ENCODE peak calls at places on chromosomes 6 and 20, in ten cellular contexts. A, M, J, D, O, C, X, V, L and R are unnamed samples.

GRCh38 chr6:147390909-147391536 is 117.5 kb upstream of the SAMD5 start:
- DNase-seq in X (no peak), J (peak), M (peak), V (no peak), A (no peak), L (no peak), D (no peak), O (peak), C (no peak), R (peak)

GRCh38 chr20:63217706-63218105 is 1.8 kb upstream of the YTHDF1 start:
- DNase-seq in X (no peak), O (peak), A (no peak), J (no peak), V (no peak), M (no peak), L (no peak), D (no peak), C (no peak), R (no peak)

GRCh38 chr6:163459536-163459935 is 45.0 kb downstream of the QKI start:
- DNase-seq in L (no peak), J (no peak), C (no peak), M (no peak), X (no peak), O (no peak), V (no peak), D (no peak), A (no peak), R (peak)

GRCh38 chr20:25195962-25196700 is 619 bp downstream of the ENTPD6 start:
- DNase-seq in V (no peak), O (peak), M (peak), J (peak), A (no peak), X (no peak), C (peak), L (no peak), D (no peak), R (no peak)

GRCh38 chr6:114167583-114168576 is 174.9 kb downstream of the HS3ST5 start:
- DNase-seq in M (no peak), A (no peak), V (no peak), J (no peak), O (no peak), D (no peak), X (no peak), C (no peak), L (no peak), R (no peak)

GRCh38 chr6:117345292-117345610 is 79.9 kb downstream of the VGLL2 start:
- DNase-seq in L (no peak), A (no peak), D (no peak), M (no peak), X (no peak), V (no peak), J (no peak), O (no peak), C (no peak), R (no peak)

GRCh38 chr6:2799936-2800527 is 34.8 kb downstream of the WRNIP1 start:
- DNase-seq in J (no peak), V (no peak), X (no peak), C (no peak), M (peak), L (no peak), O (no peak), A (no peak), D (no peak), R (no peak)

GRCh38 chr20:12053348-12053747 is 135.7 kb downstream of the BTBD3 start:
- DNase-seq in C (no peak), M (peak), A (no peak), V (no peak), D (peak), J (peak), L (no peak), X (no peak), O (no peak), R (no peak)

GRCh38 chr6:109513571-109514071 is 30.6 kb upstream of the ZBTB24 start:
- DNase-seq in J (no peak), M (peak), O (no peak), V (no peak), C (no peak), A (no peak), D (peak), L (no peak), X (no peak), R (peak)